ENCODE peak calls at places on chromosomes 13 and 19, in four cellular contexts. One of them, this sample, is unnamed.

GRCh38 chr19:4390017-4390861 is 10.1 kb downstream of the SH3GL1 start:
- DNase-seq in A673: peak; percentile 67
- DNase-seq in K562: no peak
- DNase-seq in adrenal gland: peak; percentile 54
- DNase-seq in this sample: no peak

GRCh38 chr19:38725469-38726283 is 18.6 kb downstream of the CAPN12 start:
- DNase-seq in A673: no peak
- DNase-seq in K562: no peak
- DNase-seq in adrenal gland: peak; percentile 20
- DNase-seq in this sample: no peak

GRCh38 chr19:48512504-48513288 is 1.1 kb upstream of the LMTK3 start:
- DNase-seq in A673: no peak
- DNase-seq in K562: no peak
- DNase-seq in adrenal gland: no peak
- DNase-seq in this sample: no peak

GRCh38 chr13:112961457-112962369 is 7.3 kb upstream of the MCF2L start:
- DNase-seq in A673: no peak
- DNase-seq in K562: no peak
- DNase-seq in adrenal gland: no peak
- DNase-seq in this sample: no peak

GRCh38 chr19:28504727-28505126 is 708.2 kb downstream of the UQCRFS1 start:
- DNase-seq in A673: no peak
- DNase-seq in K562: peak; percentile 44
- DNase-seq in adrenal gland: no peak
- DNase-seq in this sample: no peak

GRCh38 chr19:20077791-20078463 is at the start of gene ZNF90:
- DNase-seq in A673: peak; percentile 23
- DNase-seq in K562: peak; percentile 6
- DNase-seq in adrenal gland: peak; percentile 91
- DNase-seq in this sample: peak; percentile 51

GRCh38 chr13:110644892-110645521 is 29.7 kb downstream of the NAXD start:
- DNase-seq in A673: peak; percentile 31
- DNase-seq in K562: no peak
- DNase-seq in adrenal gland: peak; percentile 69
- DNase-seq in this sample: peak; percentile 84

GRCh38 chr19:1069009-1069779 is 2.2 kb downstream of the ARHGAP45 start:
- DNase-seq in A673: no peak
- DNase-seq in K562: no peak
- DNase-seq in adrenal gland: peak; percentile 54
- DNase-seq in this sample: peak; percentile 83

GRCh38 chr19:5775668-5776309 is 8.8 kb downstream of the PRR22 start:
- DNase-seq in A673: peak; percentile 31
- DNase-seq in K562: no peak
- DNase-seq in adrenal gland: no peak
- DNase-seq in this sample: no peak

GRCh38 chr13:111511805-111512504 is 191.5 kb downstream of the TEX29 start:
- DNase-seq in A673: no peak
- DNase-seq in K562: no peak
- DNase-seq in adrenal gland: no peak
- DNase-seq in this sample: no peak

GRCh38 chr13:112890316-112891131 is 78.5 kb upstream of the MCF2L start:
- DNase-seq in A673: no peak
- DNase-seq in K562: no peak
- DNase-seq in adrenal gland: no peak
- DNase-seq in this sample: no peak

GRCh38 chr13:30520571-30520970 is 54.8 kb upstream of the HMGB1 start:
- DNase-seq in A673: no peak
- DNase-seq in K562: no peak
- DNase-seq in adrenal gland: peak; percentile 27
- DNase-seq in this sample: no peak

GRCh38 chr19:47155141-47155540 is 24.5 kb downstream of the SAE1 start:
- DNase-seq in A673: no peak
- DNase-seq in K562: no peak
- DNase-seq in adrenal gland: no peak
- DNase-seq in this sample: no peak

GRCh38 chr13:66887088-66887487 is 343.0 kb downstream of the PCDH9 start:
- DNase-seq in A673: no peak
- DNase-seq in K562: no peak
- DNase-seq in adrenal gland: no peak
- DNase-seq in this sample: no peak

GRCh38 chr19:55642153-55643002 is 1.1 kb upstream of the ZNF581 start:
- DNase-seq in A673: peak; percentile 42
- DNase-seq in K562: no peak
- DNase-seq in adrenal gland: peak; percentile 50
- DNase-seq in this sample: peak; percentile 49

GRCh38 chr19:16200038-16200775 is 2.5 kb downstream of the AP1M1 start:
- DNase-seq in A673: no peak
- DNase-seq in K562: no peak
- DNase-seq in adrenal gland: no peak
- DNase-seq in this sample: no peak

GRCh38 chr19:51158474-51159129 is 16.5 kb downstream of the SIGLEC7 start:
- DNase-seq in A673: peak; percentile 66
- DNase-seq in K562: peak; percentile 79
- DNase-seq in adrenal gland: no peak
- DNase-seq in this sample: peak; percentile 66

GRCh38 chr19:10882108-10882457 is 10.7 kb downstream of the CARM1 start:
- DNase-seq in A673: no peak
- DNase-seq in K562: no peak
- DNase-seq in adrenal gland: no peak
- DNase-seq in this sample: no peak
- H3K4me3 ChIP-seq in A673: no peak overlapping the region
- H3K4me3 ChIP-seq in K562: no peak overlapping the region
- H3K4me3 ChIP-seq in adrenal gland: no peak overlapping the region
- H3K4me3 ChIP-seq in this sample: no peak overlapping the region

GRCh38 chr19:40192758-40193586 is 1.7 kb downstream of the MAP3K10 start:
- DNase-seq in A673: peak; percentile 34
- DNase-seq in K562: no peak
- DNase-seq in adrenal gland: no peak
- DNase-seq in this sample: no peak

GRCh38 chr19:40193587-40193849 is 2.3 kb downstream of the MAP3K10 start:
- DNase-seq in A673: no peak
- DNase-seq in K562: no peak
- DNase-seq in adrenal gland: no peak
- DNase-seq in this sample: no peak

GRCh38 chr19:40190891-40191835 is at the start of gene MAP3K10:
- DNase-seq in A673: peak; percentile 75
- DNase-seq in K562: peak; percentile 88
- DNase-seq in adrenal gland: peak; percentile 79
- DNase-seq in this sample: peak; percentile 90

GRCh38 chr19:40191836-40192646 is 815 bp downstream of the MAP3K10 start:
- DNase-seq in A673: peak; percentile 18
- DNase-seq in K562: peak; percentile 87
- DNase-seq in adrenal gland: peak; percentile 45
- DNase-seq in this sample: peak; percentile 44
- TF ChIP-seq CTCF in A673: no peak
- TF ChIP-seq CTCF in K562: peak; percentile 48
- TF ChIP-seq CTCF in adrenal gland: no peak
- TF ChIP-seq CTCF in this sample: peak; percentile 20

GRCh38 chr13:97307882-97308624 is 85.9 kb downstream of the MBNL2 start:
- DNase-seq in A673: no peak
- DNase-seq in K562: no peak
- DNase-seq in adrenal gland: no peak
- DNase-seq in this sample: no peak
- H3K4me3 ChIP-seq in A673: no peak overlapping the region
- H3K4me3 ChIP-seq in K562: no peak overlapping the region
- H3K4me3 ChIP-seq in adrenal gland: no peak overlapping the region
- H3K4me3 ChIP-seq in this sample: no peak overlapping the region

DNA sequence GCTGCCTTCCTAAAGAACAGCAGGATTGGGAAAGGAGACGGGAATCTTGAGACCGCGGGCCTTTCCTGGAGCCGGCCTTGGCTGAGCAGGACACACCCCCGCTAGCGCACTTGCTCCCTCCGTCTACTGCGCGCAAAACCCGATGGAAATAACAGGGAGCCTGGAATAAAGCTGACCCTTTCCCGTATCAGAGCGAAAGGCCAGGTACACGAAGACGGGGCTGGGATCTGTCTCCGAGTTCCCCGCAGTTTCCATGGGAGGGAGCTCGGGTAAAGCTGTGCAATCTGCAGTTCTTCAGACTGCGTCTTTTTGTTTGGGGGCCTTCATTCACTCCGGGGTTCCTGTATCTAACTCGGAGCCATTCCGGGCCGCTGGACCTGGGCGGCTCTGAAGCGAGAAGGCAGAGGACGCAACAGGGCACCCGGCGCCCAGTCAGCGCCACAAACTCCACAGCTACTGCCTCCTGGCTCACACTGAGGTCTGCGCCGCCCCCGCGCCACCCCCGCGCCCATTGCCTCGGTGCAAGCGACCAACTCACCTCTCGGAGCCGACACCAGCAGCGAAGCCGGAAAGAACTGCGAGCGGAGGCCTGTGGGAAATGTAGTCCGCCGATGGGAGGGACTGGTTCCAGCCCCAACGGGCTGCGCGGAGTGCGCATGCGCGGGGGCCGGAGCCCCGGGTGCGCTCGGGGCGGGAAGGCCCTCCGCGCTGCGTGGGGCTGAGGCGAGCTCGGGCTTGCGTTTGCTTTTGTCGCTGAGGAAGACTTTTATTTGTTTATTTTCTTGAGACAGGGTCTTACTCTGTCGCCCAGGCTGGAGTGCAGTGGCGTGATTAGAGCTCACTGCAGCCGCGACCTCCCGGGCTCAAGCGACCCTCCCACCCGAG is at the start of gene ZFP14:
- DNase-seq in A673: peak; percentile 95
- DNase-seq in K562: peak; percentile 98
- DNase-seq in adrenal gland: peak; percentile 95
- DNase-seq in this sample: peak; percentile 97
- TF ChIP-seq CTCF in A673: peak; percentile 38
- TF ChIP-seq CTCF in K562: peak; percentile 48
- TF ChIP-seq CTCF in adrenal gland: peak; percentile 16
- TF ChIP-seq CTCF in this sample: peak; percentile 36

DNA sequence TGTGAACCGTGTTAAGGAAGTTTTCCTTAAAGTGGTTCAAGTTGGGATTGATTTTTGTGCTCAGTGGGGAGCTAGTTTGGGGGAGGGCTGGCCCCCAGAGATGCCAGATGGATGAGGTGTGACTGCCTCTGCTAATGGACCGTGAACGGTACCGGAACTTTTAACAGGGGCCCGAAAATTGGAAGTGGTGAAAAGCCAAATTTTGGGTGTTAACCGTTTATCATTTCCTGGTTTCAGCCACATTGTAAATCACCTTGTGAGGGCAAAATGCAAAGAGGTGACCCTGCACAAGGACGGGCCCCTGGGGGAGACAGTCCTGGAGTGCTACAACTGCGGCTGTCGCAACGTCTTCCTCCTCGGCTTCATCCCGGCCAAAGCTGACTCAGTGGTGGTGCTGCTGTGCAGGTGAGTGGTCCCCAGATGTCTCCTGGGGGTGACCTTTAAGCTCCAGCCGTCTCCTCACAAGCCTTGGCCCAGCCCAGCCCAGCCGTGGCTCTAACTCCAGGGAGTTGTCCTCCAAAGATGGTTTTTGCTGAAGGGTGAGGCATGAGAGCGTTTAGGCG is 18.2 kb downstream of the UPF1 start:
- DNase-seq in A673: no peak
- DNase-seq in K562: no peak
- DNase-seq in adrenal gland: no peak
- DNase-seq in this sample: peak; percentile 69
- H3K4me3 ChIP-seq in A673: no peak overlapping the region
- H3K4me3 ChIP-seq in K562: no peak overlapping the region
- H3K4me3 ChIP-seq in adrenal gland: no peak overlapping the region
- H3K4me3 ChIP-seq in this sample: no peak overlapping the region

GRCh38 chr13:42219051-42219450 is 52.9 kb upstream of the AKAP11 start:
- DNase-seq in A673: no peak
- DNase-seq in K562: no peak
- DNase-seq in adrenal gland: no peak
- DNase-seq in this sample: no peak

GRCh38 chr13:42216422-42216735 is 55.6 kb upstream of the AKAP11 start:
- DNase-seq in A673: no peak
- DNase-seq in K562: no peak
- DNase-seq in adrenal gland: no peak
- DNase-seq in this sample: no peak

GRCh38 chr13:42218576-42218975 is 53.4 kb upstream of the AKAP11 start:
- DNase-seq in A673: no peak
- DNase-seq in K562: no peak
- DNase-seq in adrenal gland: no peak
- DNase-seq in this sample: no peak

GRCh38 chr13:42214445-42214844 is 57.5 kb upstream of the AKAP11 start:
- DNase-seq in A673: no peak
- DNase-seq in K562: no peak
- DNase-seq in adrenal gland: no peak
- DNase-seq in this sample: no peak

DNA sequence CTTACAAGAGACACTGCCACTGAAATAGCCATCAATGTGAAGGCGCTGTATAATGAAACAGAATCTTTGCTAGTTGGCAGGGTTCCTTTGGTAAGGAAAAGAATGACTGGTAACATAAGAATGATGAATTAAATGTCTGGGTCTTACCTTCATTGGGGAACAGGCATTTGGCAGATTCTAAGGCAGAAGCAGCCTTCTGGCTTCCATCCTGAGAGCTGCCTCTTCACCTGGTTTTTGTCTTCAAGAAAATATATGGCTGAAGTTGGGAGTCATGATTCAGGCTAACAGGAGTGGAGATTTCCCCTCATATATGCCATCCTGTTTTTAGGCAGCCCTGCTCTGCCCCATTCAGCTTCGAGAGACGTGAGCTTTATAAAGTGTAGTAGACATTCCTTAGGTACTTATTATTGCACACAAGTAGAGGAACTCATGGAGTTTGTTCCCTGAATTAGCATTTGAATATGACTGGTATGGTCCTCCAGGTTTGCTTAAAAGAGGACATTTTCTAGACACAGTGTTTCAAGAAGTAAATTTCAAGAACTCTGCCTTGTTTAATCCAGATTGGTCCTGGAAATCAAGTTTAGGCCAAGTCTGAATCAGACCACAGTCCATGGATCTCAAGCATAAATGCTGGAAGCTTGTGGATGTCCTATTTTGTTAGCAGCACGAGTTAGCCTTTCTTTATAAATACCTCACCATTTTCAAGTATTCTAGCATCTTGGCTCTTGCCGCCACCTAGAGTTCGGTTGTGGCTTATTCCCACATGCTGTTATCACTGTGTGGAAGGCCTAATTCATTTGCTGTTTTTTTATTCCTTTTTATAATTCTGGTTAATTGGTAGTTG is 56.2 kb upstream of the AKAP11 start:
- DNase-seq in A673: peak; percentile 44
- DNase-seq in K562: peak; percentile 6
- DNase-seq in adrenal gland: peak; percentile 41
- DNase-seq in this sample: peak; percentile 39
- TF ChIP-seq CTCF in A673: peak; percentile 71
- TF ChIP-seq CTCF in K562: peak; percentile 67
- TF ChIP-seq CTCF in adrenal gland: peak; percentile 46
- TF ChIP-seq CTCF in this sample: peak; percentile 37

GRCh38 chr13:99572131-99572530 is 70.9 kb downstream of the TM9SF2 start:
- DNase-seq in A673: no peak
- DNase-seq in K562: no peak
- DNase-seq in adrenal gland: no peak
- DNase-seq in this sample: no peak

GRCh38 chr13:99577934-99578917 is 77.0 kb downstream of the TM9SF2 start:
- DNase-seq in A673: peak; percentile 17
- DNase-seq in K562: peak; percentile 13
- DNase-seq in adrenal gland: no peak
- DNase-seq in this sample: peak; percentile 24

GRCh38 chr13:99575376-99575775 is 74.1 kb downstream of the TM9SF2 start:
- DNase-seq in A673: no peak
- DNase-seq in K562: peak; percentile 11
- DNase-seq in adrenal gland: no peak
- DNase-seq in this sample: no peak

GRCh38 chr13:99572921-99573320 is 71.6 kb downstream of the TM9SF2 start:
- DNase-seq in A673: peak; percentile 68
- DNase-seq in K562: no peak
- DNase-seq in adrenal gland: no peak
- DNase-seq in this sample: no peak
- H3K4me3 ChIP-seq in A673: no peak overlapping the region
- H3K4me3 ChIP-seq in K562: no peak overlapping the region
- H3K4me3 ChIP-seq in adrenal gland: no peak overlapping the region
- H3K4me3 ChIP-seq in this sample: no peak overlapping the region

This sample was measured in GM12865.